ENCODE peak calls at places on chromosomes 4 and X, in six cellular contexts. F is stimulated activated CD4-positive, alpha-beta T cell treated with anti-CD3 and anti-CD28 coated beads, Interleukin-12 subunit alpha, Interleukin-12 subunit beta, amount 100 ng/mL, for 48 hours; M is IMR-90; C is breast epithelium; G is activated CD4-positive, alpha-beta T cell treated with anti-CD3 and anti-CD28 coated beads, Interleukin-2, amount 50 U/mL, for 48 hours; T is NCI-H1092. Q is an unnamed sample.

GRCh38 chr4:128675083-128675482 is 134.4 kb upstream of the JADE1 start:
- DNase-seq in T (no peak), M (no peak), C (no peak), F (no peak), G (no peak), Q (no peak)

GRCh38 chr4:84298023-84298718 is 200.9 kb downstream of the NKX6-1 start:
- DNase-seq in G (no peak), M (no peak), F (no peak), C (no peak), T (no peak), Q (no peak)

GRCh38 chr4:86840858-86841257 is 8.3 kb downstream of the SLC10A6 start:
- DNase-seq in G (no peak), T (no peak), C (no peak), M (peak; percentile 44), F (no peak), Q (no peak)

GRCh38 chrX:148530464-148531077 is 30.2 kb downstream of the AFF2 start:
- DNase-seq in C (no peak), M (peak; percentile 33), T (no peak), F (no peak), G (peak; percentile 4), Q (no peak)

GRCh38 chr4:105963461-105964400 is 68.5 kb downstream of the NPNT start:
- DNase-seq in T (no peak), F (no peak), C (no peak), M (no peak), G (no peak), Q (no peak)

GRCh38 chr4:183808102-183808466 is 97.0 kb upstream of the STOX2 start:
- DNase-seq in C (no peak), M (no peak), F (no peak), T (no peak), G (no peak), Q (no peak)

GRCh38 chr4:94758700-94759399 is 1.1 kb downstream of the BMPR1B start:
- DNase-seq in T (no peak), C (no peak), M (no peak), G (no peak), F (no peak), Q (no peak)

GRCh38 chrX:18899796-18900380 is 84.0 kb downstream of the PHKA2 start:
- DNase-seq in F (no peak), C (no peak), G (no peak), M (no peak), T (no peak), Q (no peak)

GRCh38 chr4:52911684-52912294 is 49.7 kb downstream of the RASL11B start:
- DNase-seq in C (peak; percentile 48), G (peak; percentile 86), T (peak; percentile 62), F (peak; percentile 74), M (peak; percentile 56), Q (no peak)

GRCh38 chr4:93827272-93827947 is 1.1 kb upstream of the ATOH1 start:
- DNase-seq in F (no peak), T (no peak), M (no peak), G (no peak), C (no peak), Q (no peak)

GRCh38 chr4:1384675-1385372 is 21.4 kb downstream of the NKX1-1 start:
- DNase-seq in T (no peak), G (no peak), M (no peak), C (no peak), F (no peak), Q (peak; percentile 64)

GRCh38 chr4:178745203-178745602 is 1303.0 kb upstream of the AGA start:
- DNase-seq in M (no peak), G (no peak), C (no peak), F (no peak), T (no peak), Q (no peak)

GRCh38 chrX:10173331-10173900 is 16.6 kb downstream of the CLCN4 start:
- DNase-seq in G (no peak), F (no peak), C (peak; percentile 86), T (no peak), M (peak; percentile 89), Q (no peak)

GRCh38 chr4:23856630-23857029 is 33.2 kb downstream of the PPARGC1A start:
- DNase-seq in M (no peak), C (no peak), T (no peak), G (no peak), F (no peak), Q (no peak)

GRCh38 chrX:12011075-12011474 is 127.2 kb upstream of the FRMPD4 start:
- DNase-seq in T (no peak), C (no peak), F (no peak), G (no peak), M (peak; percentile 81), Q (no peak)

GRCh38 chr4:48557478-48557877 is 67.4 kb downstream of the ZAR1 start:
- DNase-seq in G (no peak), C (no peak), F (no peak), M (no peak), T (no peak), Q (no peak)

GRCh38 chr4:36651253-36651652 is 369.8 kb downstream of the DTHD1 start:
- DNase-seq in T (no peak), F (no peak), C (no peak), G (no peak), M (no peak), Q (no peak)

GRCh38 chr4:132299866-132300265 is 849.2 kb upstream of the PCDH10 start:
- DNase-seq in G (no peak), T (no peak), F (no peak), C (no peak), M (no peak), Q (no peak)

GRCh38 chr4:164748375-164748774 is 5.6 kb upstream of the SMIM31 start:
- DNase-seq in G (no peak), T (no peak), M (peak; percentile 19), F (no peak), C (no peak), Q (no peak)

GRCh38 chr4:82905205-82905604 is 4.7 kb downstream of the THAP9 start:
- DNase-seq in F (peak; percentile 49), T (no peak), G (peak; percentile 35), M (peak; percentile 64), C (no peak), Q (no peak)

GRCh38 chr4:157564771-157565170 is 344.2 kb downstream of the GRIA2 start:
- DNase-seq in C (no peak), T (no peak), F (no peak), G (no peak), M (no peak), Q (no peak)

GRCh38 chr4:73170518-73171198 is 87.9 kb downstream of the ANKRD17 start:
- DNase-seq in T (no peak), M (no peak), C (peak; percentile 20), F (no peak), G (no peak), Q (no peak)

GRCh38 chrX:12686324-12686723 is 104.9 kb upstream of the PRPS2 start:
- DNase-seq in C (no peak), M (no peak), G (no peak), F (no peak), T (no peak), Q (no peak)

GRCh38 chrX:149129767-149130166 is 375.3 kb downstream of the IDS start:
- DNase-seq in M (no peak), F (no peak), C (no peak), T (no peak), G (no peak), Q (no peak)

GRCh38 chrX:11464836-11465458 is 171.7 kb downstream of the AMELX start:
- DNase-seq in T (no peak), C (no peak), G (no peak), F (no peak), M (no peak), Q (no peak)

GRCh38 chr4:145930592-145930991 is 8.0 kb downstream of the ZNF827 start:
- DNase-seq in F (no peak), G (no peak), C (no peak), T (no peak), M (no peak), Q (no peak)

GRCh38 chrX:30577362-30577961 is at the start of gene TASL:
- DNase-seq in M (no peak), G (peak; percentile 35), C (no peak), T (no peak), F (peak; percentile 9), Q (no peak)

GRCh38 chr4:123524958-123525628 is 128.5 kb downstream of the SPRY1 start:
- DNase-seq in G (no peak), T (no peak), C (no peak), M (peak; percentile 65), F (no peak), Q (no peak)

GRCh38 chr4:90951037-90951436 is 823.8 kb downstream of the CCSER1 start:
- DNase-seq in M (peak; percentile 61), G (no peak), T (no peak), C (no peak), F (no peak), Q (no peak)

GRCh38 chrX:16882702-16883486 is 12.7 kb upstream of the RBBP7 start:
- DNase-seq in M (peak; percentile 64), C (peak; percentile 39), G (peak; percentile 78), T (peak; percentile 85), F (peak; percentile 67), Q (peak; percentile 65)

GRCh38 chr4:136650541-136651277 is 881.6 kb downstream of the PCDH18 start:
- DNase-seq in T (peak; percentile 85), M (peak; percentile 62), F (no peak), G (no peak), C (no peak), Q (no peak)

GRCh38 chrX:7941390-7942042 is 14.3 kb upstream of the PNPLA4 start:
- DNase-seq in G (no peak), T (peak; percentile 1), F (no peak), M (peak; percentile 7), C (no peak), Q (no peak)

GRCh38 chr4:83639849-83640493 is 104.1 kb downstream of the GPAT3 start:
- DNase-seq in C (peak; percentile 30), M (peak; percentile 80), G (peak; percentile 50), T (peak; percentile 19), F (peak; percentile 68), Q (peak; percentile 59)

GRCh38 chrX:134631404-134632346 is 26.6 kb downstream of the PLAC1 start:
- DNase-seq in C (no peak), T (no peak), F (no peak), M (peak; percentile 76), G (no peak), Q (no peak)

GRCh38 chr4:155999743-156000142 is 46.1 kb upstream of the CTSO start:
- DNase-seq in T (no peak), G (no peak), C (no peak), F (no peak), M (no peak), Q (no peak)

GRCh38 chr4:128590773-128591172 is 218.7 kb upstream of the JADE1 start:
- DNase-seq in F (no peak), G (no peak), T (no peak), C (no peak), M (peak; percentile 37), Q (no peak)

GRCh38 chrX:140767646-140768045 is 58.1 kb downstream of the LINC00632 start:
- DNase-seq in C (no peak), T (no peak), F (no peak), M (no peak), G (no peak), Q (no peak)

GRCh38 chr4:77002721-77003120 is 53.2 kb downstream of the SEPTIN11 start:
- DNase-seq in C (no peak), F (no peak), G (no peak), T (no peak), M (no peak), Q (no peak)

GRCh38 chr4:31021008-31021407 is 300.8 kb downstream of the PCDH7 start:
- DNase-seq in G (no peak), C (no peak), M (no peak), F (no peak), T (no peak), Q (no peak)